ENCODE peak calls at places on chromosomes 3 and 15, in ten cellular contexts. I is IMR-90, J is kidney, P is pancreas, T is fibroblast of mammary gland, M is stomach, L is bronchial epithelial cell, R is mesothelial cell of epicardium, X is brain microvascular endothelial cell, D is GM20000. K is an unnamed sample.

GRCh38 chr3:64627471-64628321 is 60.1 kb downstream of the ADAMTS9 start:
- DNase-seq in I (peak; percentile 20), J (no peak), P (no peak), T (peak; percentile 20), M (no peak), L (peak; percentile 50), R (no peak), X (no peak), D (no peak), K (no peak)

GRCh38 chr3:194602580-194603300 is 30.5 kb downstream of the TMEM44 start:
- DNase-seq in I (peak; percentile 38), J (no peak), P (no peak), T (no peak), M (no peak), L (no peak), R (no peak), X (no peak), D (no peak), K (no peak)

GRCh38 chr3:14771593-14772497 is 46.9 kb upstream of the FGD5 start:
- DNase-seq in I (no peak), J (no peak), P (no peak), T (no peak), M (no peak), L (no peak), R (peak; percentile 31), X (no peak), D (no peak), K (no peak)

GRCh38 chr3:16509721-16510619 is 3.5 kb downstream of the RFTN1 start:
- DNase-seq in I (no peak), J (no peak), P (no peak), T (no peak), M (no peak), L (no peak), R (no peak), X (no peak), D (peak; percentile 60), K (peak; percentile 44)

GRCh38 chr15:63973212-63974009 is 72.9 kb downstream of the DAPK2 start:
- DNase-seq in I (peak; percentile 67), J (no peak), P (no peak), T (peak; percentile 88), M (no peak), L (peak; percentile 27), R (no peak), X (peak; percentile 40), D (no peak), K (no peak)

GRCh38 chr15:70101459-70102113 is 3.9 kb upstream of the TLE3 start:
- DNase-seq in I (peak; percentile 86), J (no peak), P (no peak), T (peak; percentile 96), M (peak; percentile 63), L (peak; percentile 67), R (peak; percentile 76), X (peak; percentile 88), D (no peak), K (no peak)

GRCh38 chr15:59594493-59594942 is 17.1 kb upstream of the GCNT3 start:
- DNase-seq in I (peak; percentile 86), J (no peak), P (no peak), T (peak; percentile 72), M (no peak), L (peak; percentile 95), R (no peak), X (peak; percentile 90), D (no peak), K (no peak)

GRCh38 chr15:74182131-74182530 is 8.6 kb downstream of the ISLR start:
- DNase-seq in I (no peak), J (peak; percentile 60), P (no peak), T (no peak), M (no peak), L (no peak), R (no peak), X (no peak), D (no peak), K (no peak)

GRCh38 chr15:31338879-31339557 is 12.4 kb downstream of the KLF13 start:
- DNase-seq in I (peak; percentile 79), J (peak; percentile 91), P (no peak), T (peak; percentile 85), M (no peak), L (peak; percentile 23), R (no peak), X (peak; percentile 88), D (peak; percentile 66), K (peak; percentile 40)

GRCh38 chr3:134002326-134002725 is 27.4 kb downstream of the SLCO2A1 start:
- DNase-seq in I (peak; percentile 60), J (no peak), P (no peak), T (peak; percentile 80), M (no peak), L (no peak), R (no peak), X (no peak), D (no peak), K (no peak)

GRCh38 chr15:41001524-41001923 is 48.3 kb downstream of the CHAC1 start:
- DNase-seq in I (no peak), J (no peak), P (no peak), T (no peak), M (peak; percentile 29), L (no peak), R (no peak), X (no peak), D (no peak), K (no peak)

GRCh38 chr3:20406621-20407020 is 220.6 kb upstream of the SGO1 start:
- DNase-seq in I (no peak), J (no peak), P (no peak), T (peak; percentile 66), M (no peak), L (no peak), R (no peak), X (peak; percentile 29), D (no peak), K (no peak)

GRCh38 chr15:72915843-72916242 is 132.3 kb upstream of the ADPGK start:
- DNase-seq in I (no peak), J (no peak), P (no peak), T (no peak), M (no peak), L (no peak), R (no peak), X (no peak), D (no peak), K (no peak)

GRCh38 chr15:72907733-72908132 is 124.2 kb upstream of the ADPGK start:
- DNase-seq in I (no peak), J (no peak), P (no peak), T (no peak), M (no peak), L (no peak), R (peak; percentile 83), X (no peak), D (no peak), K (no peak)

GRCh38 chr15:72911658-72912057 is 128.1 kb upstream of the ADPGK start:
- DNase-seq in I (no peak), J (no peak), P (no peak), T (no peak), M (no peak), L (no peak), R (no peak), X (no peak), D (no peak), K (no peak)

GRCh38 chr15:72916939-72917338 is 133.4 kb upstream of the ADPGK start:
- DNase-seq in I (no peak), J (no peak), P (no peak), T (no peak), M (no peak), L (no peak), R (no peak), X (no peak), D (no peak), K (no peak)

GRCh38 chr15:72912121-72912520 is 128.6 kb upstream of the ADPGK start:
- DNase-seq in I (peak; percentile 8), J (no peak), P (no peak), T (no peak), M (no peak), L (no peak), R (no peak), X (no peak), D (no peak), K (no peak)
- TF ChIP-seq CTCF in I (no peak), J (no peak), P (no peak), T (no peak), M (no peak), L (no peak), R (no peak), X (no peak), D (no peak), K (no peak)

DNA sequence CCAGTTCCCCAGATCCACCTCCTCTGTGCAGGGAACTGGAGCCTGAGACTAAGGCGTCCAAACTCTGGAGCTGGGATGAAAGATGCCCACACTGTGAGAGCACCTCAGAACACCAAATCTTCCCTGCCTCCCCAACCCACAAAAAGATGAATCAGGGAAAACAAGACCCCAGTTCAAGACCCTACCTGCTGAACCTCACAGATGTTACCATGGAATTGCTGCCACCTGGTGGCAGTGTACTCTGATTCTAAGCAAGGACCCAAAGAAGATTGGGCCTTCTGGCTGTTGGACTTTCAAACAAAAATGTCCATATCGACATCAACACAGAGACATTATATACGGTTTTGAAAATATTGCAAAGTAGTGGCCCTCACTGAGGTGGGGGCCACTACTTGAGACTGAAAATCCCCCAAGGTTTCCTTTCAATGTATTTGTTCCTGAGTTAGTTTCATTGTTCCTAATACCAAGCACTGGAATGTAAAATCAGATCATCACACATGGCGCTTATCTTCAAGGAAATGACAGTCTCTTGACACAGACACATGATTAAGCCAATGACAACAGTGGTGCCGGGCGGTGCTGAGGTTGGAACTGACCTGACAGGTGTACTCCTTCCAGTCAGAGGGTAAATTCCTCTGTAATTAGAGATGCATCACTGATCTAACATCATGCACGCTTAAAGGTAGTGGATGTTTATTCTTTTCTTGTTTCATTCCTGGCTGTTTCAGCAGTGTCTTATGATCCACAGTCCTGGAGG is 67.6 kb downstream of the SLC6A11 start:
- DNase-seq in I (peak; percentile 3), J (no peak), P (no peak), T (peak; percentile 2), M (no peak), L (peak; percentile 79), R (no peak), X (peak; percentile 1), D (peak; percentile 22), K (no peak)
- TF ChIP-seq CTCF in I (peak; percentile 25), J (no peak), P (no peak), T (peak; percentile 38), M (no peak), L (peak; percentile 53), R (peak; percentile 16), X (peak; percentile 57), D (peak; percentile 4), K (no peak)

GRCh38 chr3:107752202-107752990 is 229.6 kb downstream of the BBX start:
- DNase-seq in I (peak; percentile 41), J (no peak), P (no peak), T (peak; percentile 57), M (no peak), L (peak; percentile 48), R (no peak), X (peak; percentile 42), D (no peak), K (no peak)
- TF ChIP-seq CTCF in I (peak; percentile 48), J (no peak), P (no peak), T (peak; percentile 75), M (peak; percentile 18), L (peak; percentile 37), R (no peak), X (peak; percentile 73), D (peak; percentile 3), K (no peak)

DNA sequence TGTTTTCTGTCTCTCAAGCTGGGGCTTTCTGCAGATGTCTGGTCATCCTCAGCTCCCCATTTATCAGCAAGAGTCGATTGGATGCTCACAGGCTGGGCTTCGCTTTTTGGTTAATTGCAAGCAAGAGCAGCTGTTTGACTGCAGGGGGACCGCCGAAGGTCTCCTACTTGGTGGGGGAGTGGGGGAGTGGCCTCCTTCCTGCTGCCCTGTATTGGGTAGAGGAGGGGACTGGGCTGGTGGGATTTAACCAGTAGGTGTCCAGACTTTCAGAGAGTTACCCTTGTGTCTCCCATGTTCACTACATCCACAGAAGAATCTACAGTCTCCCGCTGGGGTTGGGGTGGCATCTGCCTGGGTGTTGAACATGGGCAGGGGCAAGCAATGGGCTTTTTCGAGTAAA is 78.7 kb downstream of the PLXNA1 start:
- DNase-seq in I (no peak), J (peak; percentile 35), P (no peak), T (no peak), M (no peak), L (no peak), R (no peak), X (no peak), D (no peak), K (no peak)
- TF ChIP-seq CTCF in I (no peak), J (no peak), P (no peak), T (no peak), M (no peak), L (no peak), R (no peak), X (no peak), D (no peak), K (no peak)

K was measured in activated B cell treated with CpG ODN at 0.5 μM for 24 hours.